ENCODE peak calls at places on chromosomes 13 and 19, in five cellular contexts. One of them, this sample, is unnamed.

GRCh38 chr13:45674908-45675307 is 27.2 kb upstream of the CBY2 start:
- DNase-seq in HCT116: no peak
- DNase-seq in SK-N-SH: peak; percentile 24
- DNase-seq in GM12878: no peak
- DNase-seq in A549: no peak
- DNase-seq in this sample: peak; percentile 19

GRCh38 chr19:10010247-10010691 is at the start of gene COL5A3:
- DNase-seq in GM12878: no peak
- DNase-seq in SK-N-SH: peak; percentile 51
- DNase-seq in A549: no peak
- DNase-seq in HCT116: no peak
- DNase-seq in this sample: peak; percentile 72

GRCh38 chr19:10189631-10190425 is 4.9 kb downstream of the DNMT1 start:
- DNase-seq in SK-N-SH: no peak
- DNase-seq in A549: no peak
- DNase-seq in HCT116: no peak
- DNase-seq in GM12878: no peak
- DNase-seq in this sample: no peak

GRCh38 chr19:51783373-51783772 is 11.6 kb upstream of the FPR3 start:
- DNase-seq in GM12878: no peak
- DNase-seq in A549: no peak
- DNase-seq in SK-N-SH: no peak
- DNase-seq in HCT116: peak; percentile 26
- DNase-seq in this sample: peak; percentile 61

GRCh38 chr13:113491418-113491883 is 940 bp upstream of the DCUN1D2 start:
- DNase-seq in GM12878: no peak
- DNase-seq in HCT116: no peak
- DNase-seq in SK-N-SH: peak; percentile 78
- DNase-seq in A549: peak; percentile 46
- DNase-seq in this sample: peak; percentile 76

GRCh38 chr19:4077800-4078683 is 11.3 kb upstream of the ZBTB7A start:
- DNase-seq in A549: no peak
- DNase-seq in HCT116: no peak
- DNase-seq in SK-N-SH: no peak
- DNase-seq in GM12878: no peak
- DNase-seq in this sample: peak; percentile 69

GRCh38 chr19:30172643-30173242 is 199.4 kb upstream of the ZNF536 start:
- DNase-seq in SK-N-SH: no peak
- DNase-seq in HCT116: no peak
- DNase-seq in GM12878: no peak
- DNase-seq in A549: no peak
- DNase-seq in this sample: no peak

GRCh38 chr19:39411006-39411831 is 1.2 kb upstream of the PLEKHG2 start:
- DNase-seq in A549: no peak
- DNase-seq in GM12878: no peak
- DNase-seq in HCT116: no peak
- DNase-seq in SK-N-SH: no peak
- DNase-seq in this sample: no peak

GRCh38 chr19:13398780-13399726 is 107.2 kb downstream of the CACNA1A start:
- DNase-seq in SK-N-SH: no peak
- DNase-seq in A549: peak; percentile 13
- DNase-seq in GM12878: no peak
- DNase-seq in HCT116: peak; percentile 80
- DNase-seq in this sample: no peak

GRCh38 chr19:42850981-42851717 is 28.4 kb downstream of the PSG1 start:
- DNase-seq in HCT116: peak; percentile 18
- DNase-seq in SK-N-SH: no peak
- DNase-seq in A549: peak; percentile 71
- DNase-seq in GM12878: no peak
- DNase-seq in this sample: no peak

GRCh38 chr19:34881982-34882381 is 44.7 kb upstream of the ZNF30 start:
- DNase-seq in GM12878: no peak
- DNase-seq in SK-N-SH: no peak
- DNase-seq in HCT116: no peak
- DNase-seq in A549: no peak
- DNase-seq in this sample: no peak

GRCh38 chr13:20191902-20192469 is 752 bp downstream of the GJB2 start:
- DNase-seq in A549: no peak
- DNase-seq in HCT116: no peak
- DNase-seq in GM12878: no peak
- DNase-seq in SK-N-SH: no peak
- DNase-seq in this sample: peak; percentile 78

GRCh38 chr13:100588350-100589177 is at the start of gene GGACT:
- DNase-seq in SK-N-SH: peak; percentile 95
- DNase-seq in A549: peak; percentile 62
- DNase-seq in GM12878: peak; percentile 13
- DNase-seq in HCT116: peak; percentile 54
- DNase-seq in this sample: peak; percentile 91

GRCh38 chr13:98174995-98175394 is 2.1 kb downstream of the RNF113B start:
- DNase-seq in HCT116: no peak
- DNase-seq in SK-N-SH: no peak
- DNase-seq in A549: no peak
- DNase-seq in GM12878: no peak
- DNase-seq in this sample: no peak

GRCh38 chr19:44930088-44930487 is 11.9 kb upstream of the APOC4 start:
- DNase-seq in SK-N-SH: no peak
- DNase-seq in GM12878: no peak
- DNase-seq in A549: no peak
- DNase-seq in HCT116: no peak
- DNase-seq in this sample: no peak

GRCh38 chr19:44925114-44925891 is 10.9 kb downstream of the APOC1 start:
- DNase-seq in HCT116: no peak
- DNase-seq in SK-N-SH: no peak
- DNase-seq in GM12878: no peak
- DNase-seq in A549: no peak
- DNase-seq in this sample: no peak

GRCh38 chr19:44927746-44928145 is 13.3 kb downstream of the APOC1 start:
- DNase-seq in SK-N-SH: peak; percentile 2
- DNase-seq in A549: no peak
- DNase-seq in GM12878: no peak
- DNase-seq in HCT116: no peak
- DNase-seq in this sample: no peak

GRCh38 chr19:44924243-44924725 is 9.9 kb downstream of the APOC1 start:
- DNase-seq in SK-N-SH: no peak
- DNase-seq in GM12878: no peak
- DNase-seq in HCT116: no peak
- DNase-seq in A549: no peak
- DNase-seq in this sample: no peak
- TF ChIP-seq REST in SK-N-SH: no peak
- TF ChIP-seq REST in GM12878: no peak
- TF ChIP-seq REST in HCT116: no peak
- TF ChIP-seq REST in A549: no peak
- TF ChIP-seq REST in this sample: no peak

DNA sequence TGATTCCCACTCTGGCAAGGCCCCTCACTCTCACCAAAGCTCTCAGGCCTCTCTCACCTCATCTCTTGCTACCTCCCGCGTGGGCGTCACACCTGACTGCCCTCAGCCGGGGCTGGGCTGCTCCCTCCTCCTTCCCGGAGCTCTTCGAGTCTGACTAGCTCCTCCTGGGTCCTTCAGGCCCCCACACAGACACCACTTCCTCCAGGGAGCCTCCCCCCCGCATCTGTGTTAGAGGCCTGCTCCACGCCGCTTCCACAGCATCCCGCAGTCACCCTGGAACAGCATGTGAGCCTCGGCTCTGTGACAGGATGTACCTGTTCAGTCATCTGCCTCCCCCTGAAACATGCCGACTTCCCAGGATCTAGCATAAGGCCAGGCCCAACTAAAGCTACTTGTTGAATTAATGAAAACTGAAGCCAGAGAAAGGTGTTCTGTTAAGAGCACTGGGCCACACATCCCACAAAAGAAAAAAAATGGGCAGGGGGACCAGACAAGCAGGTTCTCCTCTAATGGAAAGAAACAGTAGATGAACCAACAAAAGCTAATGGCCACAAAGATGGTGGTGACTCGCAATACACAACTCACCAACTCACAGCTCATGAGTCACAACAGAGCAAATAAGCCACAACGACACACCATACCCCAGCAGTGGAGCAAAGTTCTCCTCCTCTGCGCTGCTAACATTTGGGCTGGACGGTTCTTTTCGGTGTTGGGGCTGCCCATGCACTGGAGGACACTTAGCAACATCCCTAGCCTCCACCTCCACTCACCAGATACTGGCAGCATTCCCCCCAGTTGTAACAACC is 3.0 kb downstream of the PPP6R1 start:
- DNase-seq in A549: peak; percentile 85
- DNase-seq in HCT116: no peak
- DNase-seq in SK-N-SH: no peak
- DNase-seq in GM12878: peak; percentile 39
- DNase-seq in this sample: no peak
- TF ChIP-seq REST in A549: no peak
- TF ChIP-seq REST in HCT116: no peak
- TF ChIP-seq REST in SK-N-SH: no peak
- TF ChIP-seq REST in GM12878: no peak
- TF ChIP-seq REST in this sample: no peak

DNA sequence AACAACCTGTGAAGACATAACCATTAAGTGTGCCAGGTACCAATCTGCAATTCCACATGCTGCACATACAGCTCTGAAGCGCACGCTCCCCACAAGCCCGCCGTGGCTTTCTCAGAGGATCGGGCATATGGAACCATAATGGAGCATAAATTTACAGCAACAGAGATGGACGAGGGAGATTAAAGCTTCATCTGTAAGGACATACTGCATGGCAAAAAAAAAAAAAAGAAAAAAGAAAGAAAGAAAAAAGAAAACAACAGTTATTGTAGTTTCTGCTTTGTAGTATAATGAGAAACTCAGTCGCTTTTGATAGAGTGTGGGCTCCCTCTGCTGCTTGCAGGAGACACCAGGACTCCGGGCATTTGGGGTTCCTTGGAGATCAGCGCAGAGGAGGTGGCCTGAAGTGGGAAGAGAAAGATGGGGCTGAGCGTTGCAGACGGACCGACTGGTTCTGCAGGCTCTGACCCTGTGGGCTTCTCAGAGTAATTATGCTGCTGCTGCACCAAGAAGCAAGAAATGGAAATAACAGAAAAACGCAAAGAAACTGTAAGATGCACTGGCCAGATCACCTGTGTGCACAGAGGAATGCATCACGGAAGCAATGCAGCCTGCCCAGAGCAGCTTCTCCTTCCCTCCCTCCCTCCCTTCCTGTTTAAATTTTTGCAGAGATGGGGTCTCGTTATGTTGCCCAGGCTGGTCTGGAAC is 10.8 kb upstream of the PDCD5 start:
- DNase-seq in A549: peak; percentile 70
- DNase-seq in HCT116: peak; percentile 26
- DNase-seq in SK-N-SH: peak; percentile 75
- DNase-seq in GM12878: no peak
- DNase-seq in this sample: peak; percentile 85
- TF ChIP-seq REST in A549: no peak
- TF ChIP-seq REST in HCT116: no peak
- TF ChIP-seq REST in SK-N-SH: no peak
- TF ChIP-seq REST in GM12878: no peak
- TF ChIP-seq REST in this sample: no peak

DNA sequence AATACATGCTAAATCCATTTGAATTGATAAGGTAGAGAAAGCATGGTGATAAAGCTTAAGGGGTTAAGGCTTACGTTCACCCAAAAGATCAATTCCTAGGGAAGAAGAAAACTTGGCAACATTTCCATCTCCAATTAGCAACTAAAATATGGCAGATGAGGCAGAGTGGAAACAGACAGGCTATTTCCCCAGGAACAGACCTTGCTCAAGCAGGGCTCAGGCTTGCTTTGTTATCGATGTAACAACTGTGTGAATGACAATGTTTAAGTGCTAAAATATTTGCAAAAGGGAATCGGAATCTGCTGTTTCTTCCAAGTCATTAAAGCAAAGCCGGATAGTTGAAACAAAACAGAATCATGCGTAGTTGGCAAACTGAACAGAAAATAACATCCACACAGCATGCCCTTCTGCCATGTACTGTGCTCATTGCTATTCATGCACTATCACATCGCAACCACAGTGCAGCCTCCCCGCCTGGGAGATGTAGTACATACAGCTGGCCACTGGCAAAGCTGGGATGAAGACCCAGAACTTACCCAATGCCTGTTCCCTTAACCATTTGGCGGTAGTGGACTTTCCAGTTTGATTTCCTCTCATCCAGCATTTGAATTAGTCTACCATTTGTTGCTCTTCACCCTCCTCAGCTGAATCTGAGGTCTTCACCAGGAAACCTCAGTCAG is 799.1 kb downstream of the DIAPH3 start:
- DNase-seq in SK-N-SH: peak; percentile 62
- DNase-seq in A549: peak; percentile 1
- DNase-seq in GM12878: no peak
- DNase-seq in HCT116: no peak
- DNase-seq in this sample: peak; percentile 52
- TF ChIP-seq REST in SK-N-SH: no peak
- TF ChIP-seq REST in A549: no peak
- TF ChIP-seq REST in GM12878: no peak
- TF ChIP-seq REST in HCT116: no peak
- TF ChIP-seq REST in this sample: no peak

DNA sequence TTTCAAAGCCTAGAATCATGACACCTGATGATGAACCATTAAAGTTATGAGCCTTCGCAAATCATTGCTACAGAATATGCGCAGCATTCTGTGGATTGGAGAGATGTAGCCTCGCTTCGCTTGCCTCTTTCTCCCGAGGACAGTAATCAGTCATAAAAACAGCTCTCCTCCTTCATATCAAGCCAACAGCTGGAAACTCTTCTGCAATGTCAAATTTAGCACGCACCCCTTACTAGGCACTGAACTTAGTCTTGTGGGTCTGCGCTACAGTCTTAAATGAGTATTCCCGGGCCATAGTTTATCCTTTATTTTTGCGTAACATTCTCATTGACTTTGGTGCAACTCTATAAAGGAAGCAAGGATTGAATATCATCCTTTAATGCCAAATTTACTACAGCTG is 79.5 kb downstream of the DACH1 start:
- DNase-seq in SK-N-SH: no peak
- DNase-seq in GM12878: no peak
- DNase-seq in HCT116: no peak
- DNase-seq in A549: no peak
- DNase-seq in this sample: no peak
- TF ChIP-seq REST in SK-N-SH: no peak
- TF ChIP-seq REST in GM12878: no peak
- TF ChIP-seq REST in HCT116: no peak
- TF ChIP-seq REST in A549: no peak
- TF ChIP-seq REST in this sample: no peak

This sample was measured in GM23338.